ENCODE peak calls at places on chromosomes 11 and 22, in four cellular contexts. E is A172, R is thyroid gland, P is right lobe of liver. W is an unnamed sample.

GRCh38 chr11:131408011-131408640 is 37.7 kb downstream of the NTM start:
- DNase-seq in R (no peak), P (peak), E (peak), W (peak)

GRCh38 chr11:43547900-43548381 is 132.6 kb upstream of the HSD17B12 start:
- DNase-seq in P (no peak), E (no peak), R (peak), W (peak)

GRCh38 chr22:41931701-41932269 is 5.2 kb upstream of the TNFRSF13C start:
- DNase-seq in P (no peak), R (no peak), E (no peak), W (no peak)

GRCh38 chr11:61067782-61068181 is 34.5 kb upstream of the CD5 start:
- DNase-seq in R (no peak), P (peak), E (no peak), W (no peak)

GRCh38 chr11:125941606-125942275 is 4.1 kb upstream of the VSIG10L2 start:
- DNase-seq in R (peak), E (peak), P (peak), W (peak)

GRCh38 chr11:14904745-14905103 is 12.7 kb upstream of the CYP2R1 start:
- DNase-seq in R (peak), P (peak), E (no peak), W (peak)

GRCh38 chr11:16986434-16987204 is 27.6 kb downstream of the PLEKHA7 start:
- DNase-seq in R (peak), E (peak), P (peak), W (no peak)

GRCh38 chr22:30575011-30575671 is 676 bp upstream of the GAL3ST1 start:
- DNase-seq in P (no peak), E (peak), R (no peak), W (peak)

GRCh38 chr11:12840871-12841516 is 166.8 kb downstream of the TEAD1 start:
- DNase-seq in E (peak), P (no peak), R (no peak), W (no peak)

GRCh38 chr11:68150029-68150428 is 28.8 kb upstream of the CHKA start:
- DNase-seq in R (peak), P (no peak), E (peak), W (no peak)

W was measured in left ventricle myocardium superior.